ENCODE peak calls at places on chromosomes 3 and 15, in four cellular contexts. One of them, this sample, is unnamed.

GRCh38 chr15:63521405-63522142 is 17.2 kb downstream of the USP3 start:
- DNase-seq in HFF-Myc: no peak
- DNase-seq in PC-3: no peak
- DNase-seq in neural progenitor cell: no peak
- DNase-seq in this sample: peak

GRCh38 chr3:189457666-189458065 is 173.5 kb upstream of the TP63 start:
- DNase-seq in HFF-Myc: no peak
- DNase-seq in PC-3: no peak
- DNase-seq in neural progenitor cell: no peak
- DNase-seq in this sample: no peak

GRCh38 chr3:123792473-123793201 is 91.5 kb downstream of the MYLK start:
- DNase-seq in HFF-Myc: no peak
- DNase-seq in PC-3: peak
- DNase-seq in neural progenitor cell: no peak
- DNase-seq in this sample: peak

GRCh38 chr3:94413721-94414106 is 350.9 kb downstream of the NSUN3 start:
- DNase-seq in HFF-Myc: no peak
- DNase-seq in PC-3: peak
- DNase-seq in neural progenitor cell: no peak
- DNase-seq in this sample: peak

GRCh38 chr3:182794806-182795369 is 1.6 kb downstream of the ATP11B start:
- DNase-seq in HFF-Myc: no peak
- DNase-seq in PC-3: no peak
- DNase-seq in neural progenitor cell: no peak
- DNase-seq in this sample: peak

GRCh38 chr15:69576035-69576526 is 123.5 kb downstream of the RPLP1 start:
- DNase-seq in HFF-Myc: no peak
- DNase-seq in PC-3: peak
- DNase-seq in neural progenitor cell: peak
- DNase-seq in this sample: no peak

GRCh38 chr3:59040902-59041301 is 8.9 kb downstream of the CFAP20DC start:
- DNase-seq in HFF-Myc: no peak
- DNase-seq in PC-3: no peak
- DNase-seq in neural progenitor cell: no peak
- DNase-seq in this sample: no peak

GRCh38 chr3:41682996-41683395 is 278.9 kb downstream of the ULK4 start:
- DNase-seq in HFF-Myc: no peak
- DNase-seq in PC-3: peak
- DNase-seq in neural progenitor cell: no peak
- DNase-seq in this sample: peak

GRCh38 chr3:38644016-38644661 is 5.3 kb downstream of the SCN5A start:
- DNase-seq in HFF-Myc: no peak
- DNase-seq in PC-3: no peak
- DNase-seq in neural progenitor cell: no peak
- DNase-seq in this sample: no peak

GRCh38 chr3:98978068-98978811 is 76.7 kb upstream of the DCBLD2 start:
- DNase-seq in HFF-Myc: no peak
- DNase-seq in PC-3: peak
- DNase-seq in neural progenitor cell: no peak
- DNase-seq in this sample: no peak

GRCh38 chr15:78761891-78762385 is 49.3 kb downstream of the ADAMTS7 start:
- DNase-seq in HFF-Myc: no peak
- DNase-seq in PC-3: no peak
- DNase-seq in neural progenitor cell: no peak
- DNase-seq in this sample: no peak

GRCh38 chr3:102360211-102360610 is 74.6 kb upstream of the ZPLD1 start:
- DNase-seq in HFF-Myc: no peak
- DNase-seq in PC-3: no peak
- DNase-seq in neural progenitor cell: peak
- DNase-seq in this sample: no peak

GRCh38 chr3:27310693-27311092 is 58.5 kb downstream of the NEK10 start:
- DNase-seq in HFF-Myc: no peak
- DNase-seq in PC-3: no peak
- DNase-seq in neural progenitor cell: no peak
- DNase-seq in this sample: no peak
- H3K4me3 ChIP-seq in HFF-Myc: no peak
- H3K4me3 ChIP-seq in PC-3: no peak
- H3K4me3 ChIP-seq in neural progenitor cell: no peak
- H3K4me3 ChIP-seq in this sample: no peak

GRCh38 chr3:177521305-177521704 is 324.0 kb upstream of the TBL1XR1 start:
- DNase-seq in HFF-Myc: no peak
- DNase-seq in PC-3: peak
- DNase-seq in neural progenitor cell: peak
- DNase-seq in this sample: no peak
- TF ChIP-seq CTCF in HFF-Myc: no peak
- TF ChIP-seq CTCF in PC-3: peak
- TF ChIP-seq CTCF in neural progenitor cell: peak
- TF ChIP-seq CTCF in this sample: no peak

GRCh38 chr15:32730677-32731654 is 13.2 kb downstream of the GREM1 start:
- DNase-seq in HFF-Myc: no peak
- DNase-seq in PC-3: peak
- DNase-seq in neural progenitor cell: peak
- DNase-seq in this sample: no peak
- H3K4me3 ChIP-seq in HFF-Myc: no peak
- H3K4me3 ChIP-seq in PC-3: no peak
- H3K4me3 ChIP-seq in neural progenitor cell: no peak
- H3K4me3 ChIP-seq in this sample: no peak

DNA sequence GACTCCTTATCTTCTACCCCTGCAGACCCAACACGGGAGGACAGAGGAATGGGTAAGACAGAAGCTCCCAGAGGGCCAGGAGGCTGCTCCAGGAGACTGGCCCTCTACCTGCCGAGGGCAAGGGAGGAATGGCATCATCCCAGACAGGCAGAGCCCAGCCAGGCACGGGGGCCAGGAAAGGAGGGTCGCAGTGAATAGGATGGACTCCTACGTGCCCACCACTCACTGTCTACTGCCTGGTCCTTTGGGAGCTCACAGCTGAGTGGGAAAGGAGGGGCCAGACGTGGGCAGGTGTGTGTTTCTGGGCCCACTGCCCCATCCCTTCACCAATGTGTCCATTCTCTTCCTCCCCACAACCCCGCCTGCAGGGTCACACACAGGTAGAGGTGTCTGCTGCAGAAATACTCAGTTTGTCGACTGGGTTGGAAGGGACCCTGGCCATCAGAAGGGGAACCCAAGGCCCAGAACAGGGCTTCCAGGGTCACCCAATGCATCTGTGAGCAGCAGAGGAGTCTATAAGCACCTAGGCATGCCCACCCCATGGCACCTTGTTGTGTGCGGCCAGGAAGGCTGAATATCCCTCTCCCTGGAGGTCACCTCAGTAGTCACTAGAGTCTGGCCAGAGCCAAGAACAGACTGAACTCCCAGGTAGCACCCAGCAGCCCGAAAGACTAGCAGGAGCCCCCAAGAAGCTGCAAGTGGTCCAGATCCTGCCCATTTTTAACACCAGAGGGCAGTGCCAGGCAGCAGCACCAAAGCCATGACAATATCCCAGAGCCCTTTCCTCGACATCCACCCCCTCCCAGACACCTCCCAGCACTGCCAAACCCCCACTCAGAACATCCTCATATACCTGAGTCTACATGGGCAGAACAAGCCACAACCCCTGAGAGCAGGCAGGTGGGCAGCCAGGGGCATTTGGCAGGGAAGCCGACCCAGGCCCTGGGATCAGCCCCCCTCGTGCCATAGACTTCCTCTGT is 24.0 kb downstream of the TKT start:
- DNase-seq in HFF-Myc: no peak
- DNase-seq in PC-3: no peak
- DNase-seq in neural progenitor cell: no peak
- DNase-seq in this sample: no peak
- TF ChIP-seq CTCF in HFF-Myc: peak
- TF ChIP-seq CTCF in PC-3: peak
- TF ChIP-seq CTCF in neural progenitor cell: peak
- TF ChIP-seq CTCF in this sample: no peak

DNA sequence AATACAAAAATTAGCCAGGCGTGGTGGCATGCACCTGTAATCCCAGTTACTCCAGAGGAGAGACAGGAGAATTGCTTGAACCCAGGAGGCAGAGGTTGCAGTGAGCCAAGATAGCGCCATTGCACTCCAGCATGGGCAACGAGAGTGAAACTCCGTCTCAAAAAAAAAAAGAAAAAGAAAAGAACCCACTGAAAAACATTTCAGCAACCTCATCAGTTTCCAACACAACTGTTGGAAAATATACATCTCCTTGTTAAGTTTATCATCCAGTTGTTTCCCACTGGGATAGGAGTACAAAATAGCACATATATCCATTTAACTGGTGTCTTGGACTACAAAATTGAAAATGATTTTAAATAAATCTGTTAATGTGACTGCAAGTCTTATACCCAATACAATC is 2.2 kb downstream of the RPN1 start:
- DNase-seq in HFF-Myc: no peak
- DNase-seq in PC-3: no peak
- DNase-seq in neural progenitor cell: no peak
- DNase-seq in this sample: no peak
- H3K4me3 ChIP-seq in HFF-Myc: peak
- H3K4me3 ChIP-seq in PC-3: peak
- H3K4me3 ChIP-seq in neural progenitor cell: no peak
- H3K4me3 ChIP-seq in this sample: peak

DNA sequence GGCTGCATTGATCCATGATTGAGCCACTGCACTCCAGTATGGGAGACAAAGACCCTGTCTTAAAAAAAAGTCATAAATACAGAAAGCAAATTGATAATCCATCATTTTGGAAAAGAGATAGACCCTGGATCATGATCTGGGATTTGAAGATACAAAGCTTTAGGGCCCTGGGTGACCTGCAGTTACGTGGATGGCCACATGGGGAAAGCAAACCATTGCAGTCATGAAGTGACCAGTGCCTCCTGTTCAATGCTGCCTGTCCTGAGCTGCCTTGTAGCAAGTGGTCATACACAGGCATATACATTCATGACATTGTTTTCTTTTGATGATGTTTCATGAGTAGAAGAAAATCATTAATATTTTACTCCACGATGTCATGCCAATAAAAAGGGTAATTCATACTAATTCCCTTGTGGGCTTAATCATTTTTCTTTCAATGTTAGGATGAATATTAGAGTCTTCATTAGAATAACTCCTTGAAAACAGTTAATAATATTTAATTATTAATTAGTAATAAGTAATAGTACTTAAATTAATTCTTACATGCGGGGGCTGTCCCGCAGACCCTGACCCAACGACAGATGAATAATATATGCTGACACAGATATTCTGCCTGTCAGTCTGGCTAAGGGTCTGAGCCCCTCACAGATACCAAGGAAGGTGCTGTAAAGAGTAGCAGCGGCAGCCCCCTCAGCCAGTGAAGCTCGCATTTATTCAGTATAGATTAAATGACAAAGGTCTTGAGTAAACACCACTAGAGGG is 109.0 kb upstream of the UNC13C start:
- DNase-seq in HFF-Myc: no peak
- DNase-seq in PC-3: no peak
- DNase-seq in neural progenitor cell: peak
- DNase-seq in this sample: no peak
- TF ChIP-seq CTCF in HFF-Myc: peak
- TF ChIP-seq CTCF in PC-3: peak
- TF ChIP-seq CTCF in neural progenitor cell: peak
- TF ChIP-seq CTCF in this sample: no peak

This sample was measured in fibroblast of mammary gland.